ENCODE peak calls at places on chromosomes 2 and 18, in five cellular contexts. One of them, this sample, is unnamed.

GRCh38 chr2:94776036-94776435 is 95.2 kb upstream of the TEKT4 start:
- DNase-seq in activated B cell treated with CpG ODN at 0.5 μM for 24 hours: no peak
- DNase-seq in midbrain: no peak
- DNase-seq in AG04449: no peak
- DNase-seq in GOT3: no peak
- DNase-seq in this sample: no peak

GRCh38 chr18:6962571-6963451 is 154.8 kb downstream of the LAMA1 start:
- DNase-seq in activated B cell treated with CpG ODN at 0.5 μM for 24 hours: no peak
- DNase-seq in midbrain: no peak
- DNase-seq in AG04449: no peak
- DNase-seq in GOT3: no peak
- DNase-seq in this sample: no peak

GRCh38 chr2:100234141-100234540 is 88.2 kb downstream of the LONRF2 start:
- DNase-seq in activated B cell treated with CpG ODN at 0.5 μM for 24 hours: no peak
- DNase-seq in midbrain: no peak
- DNase-seq in AG04449: peak; percentile 41
- DNase-seq in GOT3: no peak
- DNase-seq in this sample: no peak

GRCh38 chr18:21194871-21195771 is 46.9 kb upstream of the GREB1L start:
- DNase-seq in activated B cell treated with CpG ODN at 0.5 μM for 24 hours: no peak
- DNase-seq in midbrain: peak; percentile 52
- DNase-seq in AG04449: no peak
- DNase-seq in GOT3: no peak
- DNase-seq in this sample: peak; percentile 81

GRCh38 chr2:20642026-20642971 is 8.6 kb downstream of the HS1BP3 start:
- DNase-seq in activated B cell treated with CpG ODN at 0.5 μM for 24 hours: peak; percentile 73
- DNase-seq in midbrain: peak; percentile 80
- DNase-seq in AG04449: no peak
- DNase-seq in GOT3: peak; percentile 30
- DNase-seq in this sample: peak; percentile 72

GRCh38 chr2:81324046-81324445 is 1019.5 kb upstream of the LRRTM1 start:
- DNase-seq in activated B cell treated with CpG ODN at 0.5 μM for 24 hours: no peak
- DNase-seq in midbrain: no peak
- DNase-seq in AG04449: no peak
- DNase-seq in GOT3: no peak
- DNase-seq in this sample: no peak

GRCh38 chr18:36333418-36333817 is 35.9 kb downstream of the FHOD3 start:
- DNase-seq in activated B cell treated with CpG ODN at 0.5 μM for 24 hours: no peak
- DNase-seq in midbrain: no peak
- DNase-seq in AG04449: no peak
- DNase-seq in GOT3: no peak
- DNase-seq in this sample: no peak

GRCh38 chr18:51724790-51725721 is 527.6 kb upstream of the MEX3C start:
- DNase-seq in activated B cell treated with CpG ODN at 0.5 μM for 24 hours: no peak
- DNase-seq in midbrain: no peak
- DNase-seq in AG04449: no peak
- DNase-seq in GOT3: no peak
- DNase-seq in this sample: no peak

GRCh38 chr2:144330951-144331651 is 188.8 kb downstream of the ZEB2 start:
- DNase-seq in activated B cell treated with CpG ODN at 0.5 μM for 24 hours: no peak
- DNase-seq in midbrain: peak; percentile 17
- DNase-seq in AG04449: no peak
- DNase-seq in GOT3: no peak
- DNase-seq in this sample: peak; percentile 59

GRCh38 chr2:69624153-69624552 is 19.4 kb downstream of the AAK1 start:
- DNase-seq in activated B cell treated with CpG ODN at 0.5 μM for 24 hours: no peak
- DNase-seq in midbrain: no peak
- DNase-seq in AG04449: no peak
- DNase-seq in GOT3: no peak
- DNase-seq in this sample: no peak

GRCh38 chr2:160224060-160224459 is 24.0 kb upstream of the ITGB6 start:
- DNase-seq in activated B cell treated with CpG ODN at 0.5 μM for 24 hours: no peak
- DNase-seq in midbrain: no peak
- DNase-seq in AG04449: peak; percentile 88
- DNase-seq in GOT3: no peak
- DNase-seq in this sample: no peak

GRCh38 chr2:18301421-18302139 is 258.9 kb downstream of the RDH14 start:
- DNase-seq in activated B cell treated with CpG ODN at 0.5 μM for 24 hours: no peak
- DNase-seq in midbrain: no peak
- DNase-seq in AG04449: no peak
- DNase-seq in GOT3: no peak
- DNase-seq in this sample: no peak

This sample was measured in pons.